ENCODE peak calls at places on chromosomes 3 and 15, in eight cellular contexts. B is NT2/D1; A is gastrocnemius medialis; J is HepG2; M is WTC11; E is HFFc6; Q is CD8-positive, alpha-beta T cell; P is bronchial epithelial cell. T is an unnamed sample.

GRCh38 chr3:52546111-52546901 is 9.9 kb downstream of the UQCC5 start:
- DNase-seq in Q (no peak), E (no peak), J (no peak), A (no peak), M (no peak), P (no peak), B (no peak), T (no peak)

GRCh38 chr15:95375281-95375680 is 955.2 kb upstream of the NR2F2 start:
- DNase-seq in M (no peak), A (no peak), B (no peak), E (no peak), Q (no peak), P (no peak), J (no peak), T (no peak)

GRCh38 chr3:114745322-114746240 is 401.5 kb downstream of the ZBTB20 start:
- DNase-seq in P (peak), A (peak), B (no peak), Q (no peak), M (no peak), E (peak), J (peak), T (no peak)

GRCh38 chr3:45677045-45677436 is 12.2 kb upstream of the SACM1L start:
- DNase-seq in J (peak), M (no peak), P (peak), Q (peak), A (peak), E (peak), B (no peak), T (peak)

GRCh38 chr15:99486371-99487336 is 79.1 kb upstream of the MEF2A start:
- DNase-seq in P (peak), E (peak), B (no peak), M (peak), J (no peak), Q (no peak), A (peak), T (peak)

GRCh38 chr3:129023909-129024308 is 22.8 kb downstream of the EFCC1 start:
- DNase-seq in P (peak), J (no peak), Q (no peak), E (peak), M (no peak), B (no peak), A (no peak), T (no peak)

GRCh38 chr3:52278510-52279069 is at the start of gene WDR82:
- DNase-seq in B (peak), A (peak), Q (peak), J (peak), P (peak), E (peak), M (peak), T (peak)

GRCh38 chr15:24858737-24859601 is 95.8 kb upstream of the SNRPN start:
- DNase-seq in M (no peak), E (peak), A (no peak), B (no peak), J (no peak), Q (no peak), P (no peak), T (no peak)

GRCh38 chr3:14793126-14793857 is 25.5 kb upstream of the FGD5 start:
- DNase-seq in B (no peak), E (no peak), Q (no peak), P (no peak), J (no peak), M (no peak), A (no peak), T (no peak)

T was measured in tibial artery.